ENCODE peak calls at places on chromosomes 12 and 14, in ten cellular contexts. B, C, O, Q, I, N, U, A, R and Y are unnamed samples.

GRCh38 chr14:94397279-94397898 is 9.0 kb upstream of the SERPINA1 start:
- DNase-seq in A (no peak), C (no peak), U (no peak), R (no peak), B (no peak), O (no peak), I (no peak), Q (no peak), N (no peak), Y (no peak)

GRCh38 chr14:104536942-104537612 is 42.5 kb upstream of the C14orf180 start:
- DNase-seq in N (no peak), B (no peak), C (no peak), R (no peak), A (no peak), O (peak; percentile 40), Q (peak; percentile 55), U (no peak), I (peak; percentile 82), Y (no peak)

GRCh38 chr12:49060237-49061156 is at the start of gene KMT2D:
- DNase-seq in N (peak; percentile 93), R (peak; percentile 75), B (peak; percentile 95), C (peak; percentile 84), A (peak; percentile 96), U (peak; percentile 97), I (peak; percentile 95), Q (peak; percentile 98), O (peak; percentile 96), Y (peak; percentile 88)

GRCh38 chr14:73058923-73059311 is 583 bp downstream of the RBM25 start:
- DNase-seq in N (no peak), I (peak; percentile 49), O (peak; percentile 14), Q (peak; percentile 40), A (no peak), U (no peak), C (peak; percentile 7), B (no peak), R (no peak), Y (no peak)

GRCh38 chr12:42326466-42327226 is 679 bp downstream of the PPHLN1 start:
- DNase-seq in Q (peak; percentile 84), O (peak; percentile 27), B (no peak), C (peak; percentile 8), I (peak; percentile 15), N (peak; percentile 31), U (no peak), A (no peak), R (no peak), Y (peak; percentile 29)

GRCh38 chr14:31994391-31995033 is 82.6 kb upstream of the ARHGAP5 start:
- DNase-seq in Q (peak; percentile 82), R (no peak), C (no peak), B (no peak), U (no peak), A (no peak), N (no peak), I (no peak), O (no peak), Y (no peak)

GRCh38 chr12:51869931-51870330 is 18.0 kb upstream of the ANKRD33 start:
- DNase-seq in B (peak; percentile 42), I (no peak), Q (no peak), U (no peak), O (no peak), N (no peak), R (no peak), C (no peak), A (peak; percentile 43), Y (no peak)

GRCh38 chr12:124512667-124513296 is 54.6 kb downstream of the NCOR2 start:
- DNase-seq in U (peak; percentile 91), N (no peak), Q (peak; percentile 97), B (peak; percentile 93), C (peak; percentile 76), R (no peak), A (peak; percentile 90), O (peak; percentile 98), I (peak; percentile 76), Y (peak; percentile 94)

DNA sequence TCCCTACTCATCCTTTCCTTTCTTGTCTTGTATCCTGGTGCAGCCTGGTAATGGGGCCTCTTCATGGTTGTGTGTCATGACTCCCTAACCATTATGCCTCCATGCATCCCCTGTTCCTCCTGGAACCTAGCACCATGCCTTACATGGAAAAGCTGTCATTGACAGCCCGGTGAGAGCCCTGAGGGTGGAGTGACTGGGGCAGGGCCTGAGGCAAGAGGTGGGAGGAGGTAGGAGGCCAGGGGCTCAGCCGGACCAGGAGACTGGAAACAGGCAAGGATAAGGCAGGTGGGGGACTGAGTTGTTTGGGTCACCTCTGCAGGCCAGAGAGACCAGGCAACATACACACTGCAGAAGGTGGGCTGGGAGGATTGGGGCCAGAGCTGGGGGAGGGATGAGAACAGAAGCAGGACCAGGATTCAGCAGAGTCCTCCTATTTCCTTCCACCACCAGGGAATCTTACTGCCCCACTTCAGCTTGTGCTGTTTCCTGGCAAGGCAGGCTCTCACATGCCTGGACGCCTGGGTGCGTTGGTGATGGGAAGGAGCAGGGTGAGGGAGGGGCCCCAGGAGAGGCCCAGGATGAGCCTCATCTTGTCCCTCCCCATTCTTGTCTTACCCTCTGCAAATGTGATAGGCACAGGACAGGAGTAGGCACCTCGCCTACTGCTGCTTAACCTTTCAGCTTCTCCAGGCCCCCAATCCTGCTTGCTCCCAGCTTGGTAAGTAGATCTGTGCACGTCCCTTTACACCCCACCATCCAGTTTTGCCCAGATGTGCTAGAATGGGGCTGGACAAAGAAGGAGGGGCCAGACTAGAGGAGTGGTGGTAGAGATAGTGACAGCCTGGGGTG is at the start of gene LTB4R2:
- DNase-seq in A (no peak), O (no peak), B (no peak), Q (no peak), I (no peak), C (no peak), N (no peak), R (no peak), U (no peak), Y (no peak)
- H3K4me1 ChIP-seq in A (no peaks in the 10 kb centered on the region), O (peaks cover 10% of the 10 kb centered on the region), B (peaks cover 19% of the 10 kb centered on the region), Q (peaks cover 12% of the 10 kb centered on the region), I (peaks cover 5% of the 10 kb centered on the region), C (peaks cover 53% of the 10 kb centered on the region), N (peaks cover 60% of the 10 kb centered on the region), R (no peaks in the 10 kb centered on the region), U (peaks cover 13% of the 10 kb centered on the region), Y (peaks cover 69% of the 10 kb centered on the region)

DNA sequence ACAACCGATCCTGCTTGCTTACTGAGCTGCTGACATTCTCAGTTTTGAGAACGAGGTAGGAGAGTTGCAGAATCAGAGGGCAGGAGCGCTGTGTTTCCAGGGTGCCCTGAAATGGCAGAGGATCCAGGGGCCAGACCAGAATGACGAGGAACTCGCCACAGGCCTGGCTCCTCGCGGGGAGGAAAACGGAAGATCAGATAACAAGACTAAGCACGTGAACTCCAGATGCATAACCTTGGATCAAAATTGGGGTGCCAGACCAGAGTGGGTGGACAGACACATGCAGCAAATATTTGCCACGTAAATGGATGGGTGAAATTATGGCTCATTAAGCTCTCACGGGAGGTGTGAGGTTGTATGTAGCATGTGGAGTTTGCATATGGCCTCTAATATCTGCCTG is 46.5 kb downstream of the ELK3 start:
- DNase-seq in O (no peak), R (no peak), U (no peak), C (no peak), N (no peak), A (no peak), I (no peak), Q (peak; percentile 64), B (no peak), Y (no peak)
- H3K4me1 ChIP-seq in O (peaks cover 30% of the 10 kb centered on the region), R (peaks cover 3% of the 10 kb centered on the region), U (peaks cover 17% of the 10 kb centered on the region), C (peaks cover 13% of the 10 kb centered on the region), N (peaks cover 60% of the 10 kb centered on the region), A (no peaks in the 10 kb centered on the region), I (peaks cover 21% of the 10 kb centered on the region), Q (peaks cover 50% of the 10 kb centered on the region), B (peaks cover 74% of the 10 kb centered on the region), Y (peaks cover 45% of the 10 kb centered on the region)

GRCh38 chr14:24986206-24986893 is 63.6 kb downstream of the STXBP6 start:
- DNase-seq in Q (peak; percentile 45), A (no peak), O (no peak), B (no peak), I (no peak), R (no peak), N (no peak), C (no peak), U (peak; percentile 58), Y (no peak)

GRCh38 chr14:24984846-24985589 is 64.9 kb downstream of the STXBP6 start:
- DNase-seq in A (no peak), U (no peak), N (no peak), O (no peak), Q (no peak), C (no peak), I (peak; percentile 48), B (no peak), R (no peak), Y (peak; percentile 28)

GRCh38 chr14:24978862-24979724 is 70.9 kb downstream of the STXBP6 start:
- DNase-seq in I (peak; percentile 58), Q (peak; percentile 68), A (no peak), O (peak; percentile 34), B (no peak), U (no peak), C (peak; percentile 93), N (no peak), R (no peak), Y (no peak)

GRCh38 chr14:24979725-24980239 is 70.2 kb downstream of the STXBP6 start:
- DNase-seq in B (no peak), N (no peak), A (no peak), R (no peak), U (no peak), O (no peak), Q (no peak), C (no peak), I (no peak), Y (no peak)

DNA sequence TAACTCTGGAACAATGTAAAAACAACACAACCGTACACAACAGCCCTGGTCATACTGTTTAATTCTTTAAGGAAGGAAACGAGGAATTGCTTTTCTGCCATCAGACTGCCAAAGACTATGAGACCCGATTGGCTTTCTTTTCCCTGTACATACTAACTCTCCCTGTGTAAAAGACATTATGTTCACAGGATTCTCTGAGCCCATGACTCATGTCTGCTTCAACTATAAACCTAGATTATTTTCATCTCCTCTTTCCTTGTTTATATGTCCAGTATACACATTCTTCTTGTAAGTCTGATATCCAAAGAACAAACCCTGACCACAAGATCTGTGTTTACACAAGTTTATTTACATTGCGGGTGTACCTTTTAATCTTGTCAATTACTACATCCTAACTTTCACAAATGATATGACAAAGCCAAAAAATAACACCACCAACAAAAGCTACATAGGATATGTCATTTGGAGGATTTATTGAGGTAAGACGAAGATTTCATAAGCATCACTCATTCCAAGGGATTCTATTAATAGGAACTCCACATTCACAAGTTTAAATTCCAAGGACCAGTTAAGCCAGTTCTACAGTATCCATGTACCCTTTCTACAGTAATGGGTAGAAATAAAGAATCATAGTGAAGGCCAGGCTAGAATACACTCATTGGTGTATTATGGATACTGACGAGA is 67.3 kb downstream of the STXBP6 start:
- DNase-seq in C (peak; percentile 94), A (no peak), I (peak; percentile 69), U (no peak), Q (peak; percentile 87), N (no peak), O (peak; percentile 97), R (no peak), B (no peak), Y (no peak)
- H3K4me1 ChIP-seq in C (peaks cover 60% of the 10 kb centered on the region), A (no peaks in the 10 kb centered on the region), I (peaks cover 59% of the 10 kb centered on the region), U (no peaks in the 10 kb centered on the region), Q (peaks cover 2% of the 10 kb centered on the region), N (no peaks in the 10 kb centered on the region), O (peaks cover 5% of the 10 kb centered on the region), R (no peaks in the 10 kb centered on the region), B (peaks cover 16% of the 10 kb centered on the region), Y (peaks cover 32% of the 10 kb centered on the region)

DNA sequence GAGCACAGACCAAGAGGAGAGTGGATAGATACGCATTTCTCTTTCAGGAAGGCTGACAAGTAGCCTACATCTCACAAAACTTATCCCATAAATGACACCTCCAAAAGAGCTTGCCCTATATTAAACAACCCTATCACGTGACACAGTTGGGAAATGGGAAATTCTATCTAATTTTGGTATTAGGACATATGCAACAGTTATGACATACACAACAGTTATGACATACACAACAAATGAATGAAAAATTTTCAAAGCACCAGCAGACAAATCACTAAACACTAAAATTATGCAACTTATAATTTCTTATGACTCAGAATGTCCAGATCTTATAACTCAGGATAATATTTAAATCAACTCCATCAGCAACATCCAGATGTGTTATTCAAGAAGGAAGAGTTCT is 54.1 kb downstream of the DUSP16 start:
- DNase-seq in A (no peak), R (no peak), N (no peak), I (no peak), U (no peak), Q (no peak), O (peak; percentile 45), C (no peak), B (no peak), Y (no peak)
- H3K4me1 ChIP-seq in A (peaks cover 5% of the 10 kb centered on the region), R (no peaks in the 10 kb centered on the region), N (peaks cover 9% of the 10 kb centered on the region), I (peaks cover 33% of the 10 kb centered on the region), U (peaks cover 70% of the 10 kb centered on the region), Q (peaks cover 17% of the 10 kb centered on the region), O (peaks cover 18% of the 10 kb centered on the region), C (peaks cover 46% of the 10 kb centered on the region), B (peaks cover 26% of the 10 kb centered on the region), Y (peaks cover 42% of the 10 kb centered on the region)